ENCODE peak calls at places on chromosomes 16 and 17, in nine cellular contexts. C, Q, U, A, I, Y, M, Z and B are unnamed samples.

GRCh38 chr16:67470314-67470713 is 10.6 kb downstream of the ATP6V0D1 start:
- DNase-seq in C (no peak), Q (no peak), U (peak; percentile 72), A (no peak), I (no peak), Y (no peak), M (no peak), Z (peak; percentile 87), B (peak; percentile 84)

GRCh38 chr17:46061435-46061834 is 62.4 kb downstream of the STH start:
- DNase-seq in C (no peak), Q (no peak), U (no peak), A (no peak), I (peak; percentile 23), Y (peak; percentile 37), M (peak; percentile 46), Z (no peak), B (no peak)

GRCh38 chr16:27703545-27703944 is 153.6 kb downstream of the KATNIP start:
- DNase-seq in C (no peak), Q (no peak), U (peak; percentile 8), A (no peak), I (peak; percentile 28), Y (no peak), M (no peak), Z (no peak), B (no peak)

GRCh38 chr17:33811006-33811760 is 443.9 kb upstream of the CCL2 start:
- DNase-seq in C (no peak), Q (no peak), U (no peak), A (no peak), I (no peak), Y (no peak), M (no peak), Z (no peak), B (no peak)

GRCh38 chr17:19979917-19980770 is 2.5 kb upstream of the AKAP10 start:
- DNase-seq in C (peak; percentile 98), Q (no peak), U (no peak), A (peak; percentile 13), I (no peak), Y (no peak), M (no peak), Z (peak; percentile 63), B (no peak)

GRCh38 chr16:88796278-88796677 is 7.3 kb upstream of the CDT1 start:
- DNase-seq in C (no peak), Q (no peak), U (no peak), A (no peak), I (no peak), Y (no peak), M (no peak), Z (no peak), B (no peak)

GRCh38 chr17:80782536-80783427 is 208.9 kb upstream of the CHMP6 start:
- DNase-seq in C (peak; percentile 40), Q (no peak), U (no peak), A (no peak), I (no peak), Y (peak; percentile 35), M (no peak), Z (no peak), B (no peak)

GRCh38 chr16:12763517-12763916 is 40.2 kb downstream of the CPPED1 start:
- DNase-seq in C (no peak), Q (no peak), U (no peak), A (no peak), I (no peak), Y (peak; percentile 30), M (no peak), Z (no peak), B (peak; percentile 37)

GRCh38 chr16:84925092-84925772 is 86.1 kb downstream of the ZDHHC7 start:
- DNase-seq in C (peak; percentile 69), Q (no peak), U (no peak), A (peak; percentile 64), I (no peak), Y (peak; percentile 42), M (peak; percentile 74), Z (peak; percentile 66), B (peak; percentile 84)

GRCh38 chr17:28902819-28903545 is at the start of gene DHRS13:
- DNase-seq in C (peak; percentile 98), Q (no peak), U (peak; percentile 75), A (peak; percentile 95), I (peak; percentile 82), Y (peak; percentile 95), M (peak; percentile 95), Z (peak; percentile 91), B (peak; percentile 96)